ENCODE peak calls at places on chromosomes 16 and 17, in four cellular contexts. One of them, this sample, is unnamed.

GRCh38 chr17:80892900-80893603 is 98.6 kb upstream of the CHMP6 start:
- DNase-seq in substantia nigra: peak
- DNase-seq in lung: no peak
- DNase-seq in cardiac muscle cell: no peak
- DNase-seq in this sample: no peak

GRCh38 chr17:51015145-51015558 is 105.5 kb downstream of the SPAG9 start:
- DNase-seq in substantia nigra: no peak
- DNase-seq in lung: no peak
- DNase-seq in cardiac muscle cell: no peak
- DNase-seq in this sample: no peak

GRCh38 chr17:82939213-82940030 is 99.6 kb upstream of the ZNF750 start:
- DNase-seq in substantia nigra: peak
- DNase-seq in lung: peak
- DNase-seq in cardiac muscle cell: no peak
- DNase-seq in this sample: no peak

GRCh38 chr17:40313660-40314556 is 4.9 kb downstream of the RARA start:
- DNase-seq in substantia nigra: no peak
- DNase-seq in lung: no peak
- DNase-seq in cardiac muscle cell: no peak
- DNase-seq in this sample: no peak

GRCh38 chr16:22092143-22092933 is at the start of gene VWA3A:
- DNase-seq in substantia nigra: no peak
- DNase-seq in lung: no peak
- DNase-seq in cardiac muscle cell: peak
- DNase-seq in this sample: no peak

GRCh38 chr17:15197229-15197628 is 67.9 kb downstream of the PMP22 start:
- DNase-seq in substantia nigra: no peak
- DNase-seq in lung: no peak
- DNase-seq in cardiac muscle cell: no peak
- DNase-seq in this sample: no peak

GRCh38 chr17:77796201-77796860 is 162.2 kb upstream of the TNRC6C start:
- DNase-seq in substantia nigra: no peak
- DNase-seq in lung: no peak
- DNase-seq in cardiac muscle cell: no peak
- DNase-seq in this sample: no peak

GRCh38 chr17:46916211-46916610 is 6.7 kb upstream of the GOSR2 start:
- DNase-seq in substantia nigra: no peak
- DNase-seq in lung: no peak
- DNase-seq in cardiac muscle cell: no peak
- DNase-seq in this sample: no peak

GRCh38 chr16:30063893-30064745 is 1.4 kb upstream of the ALDOA start:
- DNase-seq in substantia nigra: peak
- DNase-seq in lung: peak
- DNase-seq in cardiac muscle cell: peak
- DNase-seq in this sample: peak

GRCh38 chr17:57662644-57663308 is 82.3 kb downstream of the CCDC182 start:
- DNase-seq in substantia nigra: peak
- DNase-seq in lung: peak
- DNase-seq in cardiac muscle cell: peak
- DNase-seq in this sample: peak

GRCh38 chr17:10072086-10072485 is 126.3 kb downstream of the GAS7 start:
- DNase-seq in substantia nigra: no peak
- DNase-seq in lung: no peak
- DNase-seq in cardiac muscle cell: no peak
- DNase-seq in this sample: no peak

GRCh38 chr17:48639136-48639535 is 13.0 kb upstream of the HOXB9 start:
- DNase-seq in substantia nigra: no peak
- DNase-seq in lung: no peak
- DNase-seq in cardiac muscle cell: no peak
- DNase-seq in this sample: no peak

GRCh38 chr17:19707728-19708221 is 8.6 kb downstream of the SLC47A2 start:
- DNase-seq in substantia nigra: no peak
- DNase-seq in lung: no peak
- DNase-seq in cardiac muscle cell: no peak
- DNase-seq in this sample: no peak

GRCh38 chr17:11144358-11145233 is 96.4 kb upstream of the SHISA6 start:
- DNase-seq in substantia nigra: peak
- DNase-seq in lung: peak
- DNase-seq in cardiac muscle cell: peak
- DNase-seq in this sample: peak

GRCh38 chr17:72297326-72298115 is 176.7 kb downstream of the SOX9 start:
- DNase-seq in substantia nigra: no peak
- DNase-seq in lung: no peak
- DNase-seq in cardiac muscle cell: no peak
- DNase-seq in this sample: no peak

GRCh38 chr17:58335779-58336455 is 7.3 kb upstream of the TSPOAP1 start:
- DNase-seq in substantia nigra: no peak
- DNase-seq in lung: no peak
- DNase-seq in cardiac muscle cell: no peak
- DNase-seq in this sample: no peak

GRCh38 chr16:50002190-50002589 is 22.8 kb upstream of the CNEP1R1 start:
- DNase-seq in substantia nigra: no peak
- DNase-seq in lung: no peak
- DNase-seq in cardiac muscle cell: no peak
- DNase-seq in this sample: no peak

GRCh38 chr17:37708616-37709212 is 36.1 kb downstream of the HNF1B start:
- DNase-seq in substantia nigra: no peak
- DNase-seq in lung: no peak
- DNase-seq in cardiac muscle cell: no peak
- DNase-seq in this sample: no peak

GRCh38 chr16:30934827-30935557 is 11.6 kb downstream of the FBXL19 start:
- DNase-seq in substantia nigra: peak
- DNase-seq in lung: no peak
- DNase-seq in cardiac muscle cell: peak
- DNase-seq in this sample: peak

GRCh38 chr17:34173221-34173620 is 81.9 kb upstream of the CCL2 start:
- DNase-seq in substantia nigra: no peak
- DNase-seq in lung: no peak
- DNase-seq in cardiac muscle cell: no peak
- DNase-seq in this sample: no peak

GRCh38 chr17:39325528-39326240 is 75.7 kb downstream of the FBXL20 start:
- DNase-seq in substantia nigra: no peak
- DNase-seq in lung: no peak
- DNase-seq in cardiac muscle cell: no peak
- DNase-seq in this sample: no peak

GRCh38 chr17:80474231-80474932 is 2.0 kb downstream of the NPTX1 start:
- DNase-seq in substantia nigra: peak
- DNase-seq in lung: no peak
- DNase-seq in cardiac muscle cell: no peak
- DNase-seq in this sample: peak

GRCh38 chr17:50346313-50347086 is 574 bp downstream of the XYLT2 start:
- DNase-seq in substantia nigra: peak
- DNase-seq in lung: peak
- DNase-seq in cardiac muscle cell: peak
- DNase-seq in this sample: peak

GRCh38 chr17:82242977-82243647 is 14.3 kb downstream of the SLC16A3 start:
- DNase-seq in substantia nigra: peak
- DNase-seq in lung: peak
- DNase-seq in cardiac muscle cell: no peak
- DNase-seq in this sample: no peak

GRCh38 chr16:6684076-6684673 is 648.5 kb upstream of the RBFOX1 start:
- DNase-seq in substantia nigra: peak
- DNase-seq in lung: no peak
- DNase-seq in cardiac muscle cell: peak
- DNase-seq in this sample: peak

GRCh38 chr16:88456356-88457292 is 3.5 kb downstream of the ZFPM1 start:
- DNase-seq in substantia nigra: no peak
- DNase-seq in lung: no peak
- DNase-seq in cardiac muscle cell: no peak
- DNase-seq in this sample: no peak
- H3K27ac ChIP-seq in substantia nigra: no peak
- H3K27ac ChIP-seq in lung: no peak
- H3K27ac ChIP-seq in cardiac muscle cell: no peak
- H3K27ac ChIP-seq in this sample: peak

GRCh38 chr17:41785091-41785875 is 1.2 kb downstream of the JUP start:
- DNase-seq in substantia nigra: no peak
- DNase-seq in lung: no peak
- DNase-seq in cardiac muscle cell: peak
- DNase-seq in this sample: no peak
- H3K27ac ChIP-seq in substantia nigra: peak
- H3K27ac ChIP-seq in lung: peak
- H3K27ac ChIP-seq in cardiac muscle cell: peak
- H3K27ac ChIP-seq in this sample: peak

GRCh38 chr16:25030420-25031131 is 15.4 kb upstream of the ARHGAP17 start:
- DNase-seq in substantia nigra: no peak
- DNase-seq in lung: no peak
- DNase-seq in cardiac muscle cell: no peak
- DNase-seq in this sample: no peak
- H3K27ac ChIP-seq in substantia nigra: peak
- H3K27ac ChIP-seq in lung: no peak
- H3K27ac ChIP-seq in cardiac muscle cell: no peak
- H3K27ac ChIP-seq in this sample: no peak

GRCh38 chr16:84844561-84845495 is 25.0 kb downstream of the CRISPLD2 start:
- DNase-seq in substantia nigra: no peak
- DNase-seq in lung: no peak
- DNase-seq in cardiac muscle cell: no peak
- DNase-seq in this sample: no peak
- H3K27ac ChIP-seq in substantia nigra: no peak
- H3K27ac ChIP-seq in lung: no peak
- H3K27ac ChIP-seq in cardiac muscle cell: no peak
- H3K27ac ChIP-seq in this sample: no peak

GRCh38 chr17:76684756-76685155 is 26.0 kb downstream of the MXRA7 start:
- DNase-seq in substantia nigra: peak
- DNase-seq in lung: no peak
- DNase-seq in cardiac muscle cell: no peak
- DNase-seq in this sample: no peak

GRCh38 chr17:76687278-76688164 is 23.2 kb downstream of the MXRA7 start:
- DNase-seq in substantia nigra: no peak
- DNase-seq in lung: no peak
- DNase-seq in cardiac muscle cell: no peak
- DNase-seq in this sample: no peak

GRCh38 chr17:76686538-76687277 is 24.1 kb downstream of the MXRA7 start:
- DNase-seq in substantia nigra: peak
- DNase-seq in lung: no peak
- DNase-seq in cardiac muscle cell: no peak
- DNase-seq in this sample: no peak

GRCh38 chr17:76685366-76685765 is 25.4 kb downstream of the MXRA7 start:
- DNase-seq in substantia nigra: no peak
- DNase-seq in lung: no peak
- DNase-seq in cardiac muscle cell: no peak
- DNase-seq in this sample: no peak

DNA sequence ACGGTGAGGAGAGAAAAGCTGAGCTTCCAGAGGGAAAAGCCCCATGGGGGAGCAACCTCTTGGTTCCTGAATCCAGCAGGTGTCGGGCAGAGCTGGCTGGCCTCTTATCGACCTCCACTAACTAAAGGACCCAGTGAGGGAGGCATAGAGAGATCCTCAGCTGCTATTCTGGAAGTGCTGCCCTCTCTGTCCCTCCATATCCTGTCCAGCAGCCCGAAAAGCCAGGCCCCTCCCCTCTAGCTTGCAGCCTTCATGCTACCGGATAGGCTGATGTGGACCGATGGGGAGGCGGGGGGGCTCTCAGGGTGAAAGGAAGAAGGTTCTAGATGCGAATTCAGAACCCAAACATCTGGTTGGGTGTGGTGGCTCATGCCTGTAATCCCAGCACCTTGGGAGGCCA is 24.9 kb downstream of the MXRA7 start:
- DNase-seq in substantia nigra: no peak
- DNase-seq in lung: no peak
- DNase-seq in cardiac muscle cell: no peak
- DNase-seq in this sample: no peak
- H3K27ac ChIP-seq in substantia nigra: no peak
- H3K27ac ChIP-seq in lung: no peak
- H3K27ac ChIP-seq in cardiac muscle cell: no peak
- H3K27ac ChIP-seq in this sample: no peak

This sample was measured in WERI-Rb-1.